ENCODE peak calls at places on chromosomes 11 and 22, in eight cellular contexts. O is psoas muscle, I is progenitor cell of endocrine pancreas, R is GM20000, W is Peyer's patch, G is body of pancreas, M is astrocyte of the spinal cord, D is GM12865. A is an unnamed sample.

GRCh38 chr22:31206896-31207687 is 5.0 kb upstream of the LIMK2 start:
- DNase-seq in O (peak; percentile 79), I (no peak), R (no peak), W (peak; percentile 57), G (peak; percentile 57), M (no peak), D (no peak), A (no peak)

GRCh38 chr11:113875414-113876073 is at the start of gene USP28:
- DNase-seq in O (peak; percentile 99), I (peak; percentile 93), R (peak; percentile 98), W (peak; percentile 98), G (peak; percentile 99), M (peak; percentile 97), D (peak; percentile 98), A (peak; percentile 92)

GRCh38 chr22:48957311-48957986 is 870.2 kb downstream of the BRD1 start:
- DNase-seq in O (no peak), I (peak; percentile 6), R (no peak), W (peak; percentile 38), G (no peak), M (no peak), D (no peak), A (no peak)

GRCh38 chr11:101030015-101030414 is 99.6 kb downstream of the PGR start:
- DNase-seq in O (no peak), I (no peak), R (no peak), W (no peak), G (no peak), M (peak; percentile 22), D (no peak), A (no peak)

GRCh38 chr11:66491315-66491935 is 11.2 kb downstream of the DPP3 start:
- DNase-seq in O (no peak), I (no peak), R (no peak), W (no peak), G (no peak), M (no peak), D (no peak), A (no peak)

GRCh38 chr11:2202071-2202899 is 30.7 kb upstream of the TH start:
- DNase-seq in O (peak; percentile 37), I (no peak), R (no peak), W (peak; percentile 86), G (peak; percentile 79), M (no peak), D (no peak), A (no peak)

GRCh38 chr11:73585834-73586575 is 11.9 kb downstream of the FAM168A start:
- DNase-seq in O (no peak), I (no peak), R (no peak), W (no peak), G (no peak), M (peak; percentile 48), D (no peak), A (no peak)

GRCh38 chr11:65211293-65212105 is 29.8 kb downstream of the CAPN1 start:
- DNase-seq in O (no peak), I (no peak), R (no peak), W (no peak), G (no peak), M (no peak), D (no peak), A (no peak)

GRCh38 chr11:8833568-8834275 is 77.3 kb upstream of the AKIP1 start:
- DNase-seq in O (no peak), I (no peak), R (no peak), W (no peak), G (no peak), M (peak; percentile 62), D (peak; percentile 30), A (no peak)

GRCh38 chr11:910044-910588 is 494 bp downstream of the CHID1 start:
- DNase-seq in O (no peak), I (no peak), R (no peak), W (no peak), G (peak; percentile 32), M (no peak), D (peak; percentile 24), A (no peak)
- TF ChIP-seq CTCF in O (no peak), I (no peak), R (no peak), W (no peak), G (no peak), M (no peak), D (no peak), A (no peak)

DNA sequence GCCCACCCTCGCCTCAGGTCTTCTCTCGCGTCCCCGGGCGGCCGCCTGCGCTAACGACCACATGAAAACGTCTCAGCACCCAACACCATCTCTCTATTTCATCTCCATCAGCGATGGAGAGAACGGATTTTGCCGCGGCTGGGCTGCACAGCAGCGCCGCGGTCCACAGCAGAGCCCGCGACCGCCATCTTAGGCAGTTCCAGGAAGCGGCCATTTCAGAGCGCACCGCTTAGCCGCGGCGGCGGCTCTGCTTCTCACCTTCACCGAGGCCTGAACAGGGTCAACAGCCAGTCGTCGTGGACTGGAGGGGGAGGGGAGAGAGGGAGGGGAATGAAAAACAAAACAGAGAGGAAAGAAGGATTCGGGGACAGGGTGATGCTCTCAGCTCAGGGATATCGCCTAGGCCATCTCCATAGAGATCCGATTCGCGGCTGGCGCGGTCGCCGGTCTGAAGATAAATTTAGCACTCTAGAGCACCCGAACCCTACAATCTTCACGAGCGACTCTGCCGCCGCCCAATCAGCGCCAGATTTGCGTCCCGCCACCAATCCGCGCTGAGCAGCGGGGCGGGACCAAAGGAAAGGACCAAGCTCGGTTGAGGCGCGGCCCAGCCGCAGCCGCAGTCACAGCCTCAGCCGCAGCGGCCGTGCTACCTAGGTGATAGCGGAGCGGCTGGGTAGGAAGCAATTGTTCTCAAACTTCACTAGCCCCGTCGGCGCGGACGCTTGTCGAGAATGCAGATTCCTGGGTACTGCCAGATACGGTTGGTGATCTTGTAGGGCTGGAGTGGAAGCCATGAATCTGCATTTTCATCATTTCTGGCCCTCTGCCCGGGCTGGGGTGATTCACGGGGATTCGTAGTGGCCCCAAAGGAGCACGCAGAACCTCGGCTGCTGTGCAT is at the start of gene ZBED5:
- DNase-seq in O (peak; percentile 98), I (peak; percentile 90), R (peak; percentile 89), W (peak; percentile 98), G (peak; percentile 98), M (peak; percentile 99), D (peak; percentile 99), A (peak; percentile 93)
- TF ChIP-seq CTCF in O (peak; percentile 26), I (peak; percentile 27), R (no peak), W (peak; percentile 18), G (no peak), M (no peak), D (peak; percentile 3), A (no peak)

GRCh38 chr11:19244621-19245020 is 3.9 kb upstream of the E2F8 start:
- DNase-seq in O (no peak), I (no peak), R (no peak), W (no peak), G (no peak), M (no peak), D (no peak), A (no peak)

GRCh38 chr11:19243601-19244000 is 2.9 kb upstream of the E2F8 start:
- DNase-seq in O (no peak), I (no peak), R (no peak), W (no peak), G (no peak), M (no peak), D (no peak), A (no peak)

GRCh38 chr11:19246816-19247215 is 6.1 kb upstream of the E2F8 start:
- DNase-seq in O (no peak), I (no peak), R (no peak), W (no peak), G (no peak), M (no peak), D (no peak), A (no peak)

GRCh38 chr11:19244084-19244483 is 3.3 kb upstream of the E2F8 start:
- DNase-seq in O (no peak), I (no peak), R (no peak), W (no peak), G (peak; percentile 26), M (no peak), D (no peak), A (no peak)

DNA sequence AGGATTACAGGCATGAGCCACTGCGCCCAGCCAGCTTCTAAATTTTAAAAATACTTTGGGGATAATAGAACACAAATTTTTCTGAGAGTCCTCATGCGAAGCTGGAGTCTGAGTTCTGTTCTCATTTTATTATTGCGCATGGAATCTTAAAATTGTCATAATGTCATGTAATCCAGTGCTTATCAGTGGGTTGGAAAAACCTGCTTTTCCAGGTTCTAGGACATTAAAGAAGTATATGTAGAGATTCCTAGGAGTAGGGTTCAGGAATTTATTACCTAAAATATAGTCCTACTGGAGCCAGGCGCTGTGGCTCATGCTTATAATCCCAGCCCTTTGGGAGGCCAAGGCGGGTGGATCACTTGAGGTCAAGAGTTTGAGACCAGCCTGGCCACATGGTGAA is 4.6 kb upstream of the E2F8 start:
- DNase-seq in O (no peak), I (no peak), R (no peak), W (no peak), G (no peak), M (no peak), D (no peak), A (no peak)
- TF ChIP-seq CTCF in O (no peak), I (no peak), R (no peak), W (no peak), G (no peak), M (no peak), D (no peak), A (no peak)

GRCh38 chr11:57567512-57568329 is at the start of gene UBE2L6:
- DNase-seq in O (peak; percentile 88), I (peak; percentile 82), R (peak; percentile 85), W (peak; percentile 89), G (peak; percentile 84), M (peak; percentile 39), D (peak; percentile 66), A (peak; percentile 80)
- TF ChIP-seq CTCF in O (no peak), I (no peak), R (peak; percentile 69), W (no peak), G (peak; percentile 86), M (peak; percentile 29), D (peak; percentile 42), A (peak; percentile 41)

GRCh38 chr11:102453286-102453797 is 777 bp upstream of the TMEM123 start:
- DNase-seq in O (no peak), I (no peak), R (no peak), W (peak; percentile 53), G (no peak), M (no peak), D (no peak), A (no peak)
- TF ChIP-seq CTCF in O (no peak), I (no peak), R (no peak), W (no peak), G (no peak), M (no peak), D (no peak), A (no peak)

GRCh38 chr22:40524392-40525249 is 111.9 kb downstream of the MRTFA start:
- DNase-seq in O (no peak), I (no peak), R (no peak), W (no peak), G (no peak), M (no peak), D (peak; percentile 30), A (no peak)
- TF ChIP-seq CTCF in O (no peak), I (no peak), R (no peak), W (peak; percentile 28), G (peak; percentile 8), M (peak; percentile 33), D (peak; percentile 15), A (no peak)

GRCh38 chr11:70944636-70945035 is 307.7 kb downstream of the SHANK2 start:
- DNase-seq in O (no peak), I (no peak), R (no peak), W (no peak), G (no peak), M (no peak), D (no peak), A (no peak)
- TF ChIP-seq CTCF in O (no peak), I (peak; percentile 35), R (no peak), W (no peak), G (no peak), M (no peak), D (no peak), A (no peak)

A was measured in activated B cell treated with CpG ODN at 0.5 μM for 24 hours.